ENCODE peak calls at places on chromosome 15, in seven cellular contexts. One of them, this sample, is unnamed. For H3K4me1, the result is how much of the 10 kb centered on the place peaks cover.

GRCh38 chr15:38565287-38565670 is 665 bp upstream of the RASGRP1 start:
- DNase-seq in transverse colon: no peak
- DNase-seq in breast epithelium: no peak
- DNase-seq in body of pancreas: no peak
- DNase-seq in OCI-LY7: no peak
- DNase-seq in left ventricle myocardium inferior: no peak
- DNase-seq in GM12878: no peak
- DNase-seq in this sample: no peak

GRCh38 chr15:67108122-67108871 is 42.9 kb downstream of the SMAD3 start:
- DNase-seq in transverse colon: no peak
- DNase-seq in breast epithelium: no peak
- DNase-seq in body of pancreas: no peak
- DNase-seq in OCI-LY7: no peak
- DNase-seq in left ventricle myocardium inferior: no peak
- DNase-seq in GM12878: no peak
- DNase-seq in this sample: no peak

GRCh38 chr15:69730281-69731235 is 277.9 kb downstream of the RPLP1 start:
- DNase-seq in transverse colon: no peak
- DNase-seq in breast epithelium: no peak
- DNase-seq in body of pancreas: no peak
- DNase-seq in OCI-LY7: no peak
- DNase-seq in left ventricle myocardium inferior: no peak
- DNase-seq in GM12878: no peak
- DNase-seq in this sample: no peak

GRCh38 chr15:74432968-74433591 is 678 bp downstream of the SEMA7A start:
- DNase-seq in transverse colon: no peak
- DNase-seq in breast epithelium: no peak
- DNase-seq in body of pancreas: no peak
- DNase-seq in OCI-LY7: no peak
- DNase-seq in left ventricle myocardium inferior: no peak
- DNase-seq in GM12878: no peak
- DNase-seq in this sample: no peak

GRCh38 chr15:68797589-68798377 is 22.9 kb downstream of the ANP32A start:
- DNase-seq in transverse colon: no peak
- DNase-seq in breast epithelium: no peak
- DNase-seq in body of pancreas: no peak
- DNase-seq in OCI-LY7: no peak
- DNase-seq in left ventricle myocardium inferior: peak
- DNase-seq in GM12878: no peak
- DNase-seq in this sample: no peak

GRCh38 chr15:87816811-87817210 is 439.7 kb downstream of the NTRK3 start:
- DNase-seq in transverse colon: no peak
- DNase-seq in breast epithelium: no peak
- DNase-seq in body of pancreas: no peak
- DNase-seq in OCI-LY7: no peak
- DNase-seq in left ventricle myocardium inferior: no peak
- DNase-seq in GM12878: no peak
- DNase-seq in this sample: no peak

GRCh38 chr15:89142423-89142822 is 54.2 kb downstream of the ABHD2 start:
- DNase-seq in transverse colon: no peak
- DNase-seq in breast epithelium: no peak
- DNase-seq in body of pancreas: no peak
- DNase-seq in OCI-LY7: no peak
- DNase-seq in left ventricle myocardium inferior: no peak
- DNase-seq in GM12878: no peak
- DNase-seq in this sample: no peak

GRCh38 chr15:77097317-77097721 is 26.4 kb upstream of the TSPAN3 start:
- DNase-seq in transverse colon: no peak
- DNase-seq in breast epithelium: no peak
- DNase-seq in body of pancreas: no peak
- DNase-seq in OCI-LY7: no peak
- DNase-seq in left ventricle myocardium inferior: no peak
- DNase-seq in GM12878: no peak
- DNase-seq in this sample: no peak

GRCh38 chr15:80695099-80695910 is at the start of gene ABHD17C:
- DNase-seq in transverse colon: peak
- DNase-seq in breast epithelium: peak
- DNase-seq in body of pancreas: peak
- DNase-seq in OCI-LY7: peak
- DNase-seq in left ventricle myocardium inferior: peak
- DNase-seq in GM12878: no peak
- DNase-seq in this sample: peak

GRCh38 chr15:79349526-79349925 is 38.6 kb downstream of the TMED3 start:
- DNase-seq in transverse colon: no peak
- DNase-seq in breast epithelium: no peak
- DNase-seq in body of pancreas: no peak
- DNase-seq in OCI-LY7: no peak
- DNase-seq in left ventricle myocardium inferior: no peak
- DNase-seq in GM12878: no peak
- DNase-seq in this sample: no peak

GRCh38 chr15:48424076-48424475 is 92.8 kb downstream of the DUT start:
- DNase-seq in transverse colon: no peak
- DNase-seq in breast epithelium: no peak
- DNase-seq in body of pancreas: no peak
- DNase-seq in OCI-LY7: no peak
- DNase-seq in left ventricle myocardium inferior: no peak
- DNase-seq in GM12878: no peak
- DNase-seq in this sample: no peak
- H3K27ac ChIP-seq in transverse colon: no peak
- H3K27ac ChIP-seq in breast epithelium: no peak
- H3K27ac ChIP-seq in body of pancreas: no peak
- H3K27ac ChIP-seq in OCI-LY7: no peak
- H3K27ac ChIP-seq in left ventricle myocardium inferior: no peak
- H3K27ac ChIP-seq in GM12878: no peak
- H3K27ac ChIP-seq in this sample: no peak

GRCh38 chr15:97027772-97028171 is 697.3 kb downstream of the NR2F2 start:
- DNase-seq in transverse colon: no peak
- DNase-seq in breast epithelium: no peak
- DNase-seq in body of pancreas: no peak
- DNase-seq in OCI-LY7: no peak
- DNase-seq in left ventricle myocardium inferior: no peak
- DNase-seq in GM12878: no peak
- DNase-seq in this sample: no peak
- H3K4me1 ChIP-seq in transverse colon: under half
- H3K4me1 ChIP-seq in breast epithelium: under half
- H3K4me1 ChIP-seq in body of pancreas: under half
- H3K4me1 ChIP-seq in OCI-LY7: under half
- H3K4me1 ChIP-seq in left ventricle myocardium inferior: under half
- H3K4me1 ChIP-seq in GM12878: under half
- H3K4me1 ChIP-seq in this sample: under half

GRCh38 chr15:45454825-45455224 is 67.7 kb downstream of the SLC30A4 start:
- DNase-seq in transverse colon: peak
- DNase-seq in breast epithelium: peak
- DNase-seq in body of pancreas: peak
- DNase-seq in OCI-LY7: peak
- DNase-seq in left ventricle myocardium inferior: peak
- DNase-seq in GM12878: peak
- DNase-seq in this sample: peak

GRCh38 chr15:45456212-45457106 is 66.1 kb downstream of the SLC30A4 start:
- DNase-seq in transverse colon: peak
- DNase-seq in breast epithelium: peak
- DNase-seq in body of pancreas: peak
- DNase-seq in OCI-LY7: no peak
- DNase-seq in left ventricle myocardium inferior: no peak
- DNase-seq in GM12878: peak
- DNase-seq in this sample: peak

GRCh38 chr15:45457215-45457614 is 65.3 kb downstream of the SLC30A4 start:
- DNase-seq in transverse colon: no peak
- DNase-seq in breast epithelium: no peak
- DNase-seq in body of pancreas: peak
- DNase-seq in OCI-LY7: no peak
- DNase-seq in left ventricle myocardium inferior: no peak
- DNase-seq in GM12878: no peak
- DNase-seq in this sample: no peak

GRCh38 chr15:45457641-45458539 is 64.7 kb downstream of the SLC30A4 start:
- DNase-seq in transverse colon: peak
- DNase-seq in breast epithelium: peak
- DNase-seq in body of pancreas: peak
- DNase-seq in OCI-LY7: peak
- DNase-seq in left ventricle myocardium inferior: no peak
- DNase-seq in GM12878: peak
- DNase-seq in this sample: peak

DNA sequence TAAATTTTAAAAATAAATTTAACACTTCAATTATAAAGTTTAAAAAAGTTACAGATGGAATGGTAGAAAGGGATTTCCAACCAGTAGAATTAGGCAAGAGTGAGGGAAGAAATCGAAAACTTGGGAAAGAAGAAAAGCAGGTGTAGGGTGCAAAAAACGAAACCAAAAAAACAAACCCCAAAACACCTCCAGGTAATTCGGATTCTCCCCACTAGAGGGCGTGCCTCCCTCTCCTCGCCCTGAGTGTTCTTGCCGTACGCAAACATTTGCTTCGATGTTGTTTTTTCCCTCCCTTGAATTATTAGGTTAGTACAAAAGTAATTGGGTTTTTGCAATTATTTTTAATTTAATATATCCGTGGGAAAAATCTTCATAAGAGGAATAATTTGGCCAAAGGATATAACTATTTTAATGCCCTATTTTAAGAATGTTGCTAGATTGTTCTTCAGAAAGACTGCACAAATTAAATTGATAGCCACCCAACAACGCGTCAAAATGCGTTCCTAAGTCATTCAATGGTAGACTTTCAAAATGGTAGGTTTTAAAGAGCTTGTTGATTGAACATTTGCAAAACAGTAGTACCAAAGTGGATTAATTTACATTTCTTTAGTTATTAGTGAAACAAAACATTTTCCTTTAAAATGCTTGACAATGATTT is 63.7 kb downstream of the SLC30A4 start:
- DNase-seq in transverse colon: peak
- DNase-seq in breast epithelium: peak
- DNase-seq in body of pancreas: peak
- DNase-seq in OCI-LY7: peak
- DNase-seq in left ventricle myocardium inferior: peak
- DNase-seq in GM12878: peak
- DNase-seq in this sample: peak
- H3K4me3 ChIP-seq in transverse colon: peak
- H3K4me3 ChIP-seq in breast epithelium: peak
- H3K4me3 ChIP-seq in body of pancreas: peak
- H3K4me3 ChIP-seq in OCI-LY7: peak
- H3K4me3 ChIP-seq in left ventricle myocardium inferior: peak
- H3K4me3 ChIP-seq in GM12878: no peak
- H3K4me3 ChIP-seq in this sample: no peak

GRCh38 chr15:29401644-29402043 is 132.0 kb upstream of the NSMCE3 start:
- DNase-seq in transverse colon: no peak
- DNase-seq in breast epithelium: no peak
- DNase-seq in body of pancreas: no peak
- DNase-seq in OCI-LY7: no peak
- DNase-seq in left ventricle myocardium inferior: no peak
- DNase-seq in GM12878: no peak
- DNase-seq in this sample: no peak
- H3K27ac ChIP-seq in transverse colon: no peak
- H3K27ac ChIP-seq in breast epithelium: no peak
- H3K27ac ChIP-seq in body of pancreas: no peak
- H3K27ac ChIP-seq in OCI-LY7: no peak
- H3K27ac ChIP-seq in left ventricle myocardium inferior: no peak
- H3K27ac ChIP-seq in GM12878: no peak
- H3K27ac ChIP-seq in this sample: no peak

GRCh38 chr15:101203607-101204006 is 48.2 kb downstream of the CHSY1 start:
- DNase-seq in transverse colon: no peak
- DNase-seq in breast epithelium: no peak
- DNase-seq in body of pancreas: no peak
- DNase-seq in OCI-LY7: no peak
- DNase-seq in left ventricle myocardium inferior: no peak
- DNase-seq in GM12878: no peak
- DNase-seq in this sample: no peak
- H3K4me1 ChIP-seq in transverse colon: half or more
- H3K4me1 ChIP-seq in breast epithelium: under half
- H3K4me1 ChIP-seq in body of pancreas: under half
- H3K4me1 ChIP-seq in OCI-LY7: under half
- H3K4me1 ChIP-seq in left ventricle myocardium inferior: half or more
- H3K4me1 ChIP-seq in GM12878: under half
- H3K4me1 ChIP-seq in this sample: under half

GRCh38 chr15:43516185-43516584 is 1.2 kb upstream of the MAP1A start:
- DNase-seq in transverse colon: no peak
- DNase-seq in breast epithelium: no peak
- DNase-seq in body of pancreas: no peak
- DNase-seq in OCI-LY7: no peak
- DNase-seq in left ventricle myocardium inferior: peak
- DNase-seq in GM12878: no peak
- DNase-seq in this sample: no peak

GRCh38 chr15:43517354-43518072 is at the start of gene MAP1A:
- DNase-seq in transverse colon: peak
- DNase-seq in breast epithelium: no peak
- DNase-seq in body of pancreas: peak
- DNase-seq in OCI-LY7: peak
- DNase-seq in left ventricle myocardium inferior: peak
- DNase-seq in GM12878: no peak
- DNase-seq in this sample: no peak

GRCh38 chr15:43518073-43518761 is 809 bp downstream of the MAP1A start:
- DNase-seq in transverse colon: no peak
- DNase-seq in breast epithelium: no peak
- DNase-seq in body of pancreas: peak
- DNase-seq in OCI-LY7: peak
- DNase-seq in left ventricle myocardium inferior: no peak
- DNase-seq in GM12878: no peak
- DNase-seq in this sample: no peak

GRCh38 chr15:43515731-43516130 is 1.7 kb upstream of the MAP1A start:
- DNase-seq in transverse colon: no peak
- DNase-seq in breast epithelium: no peak
- DNase-seq in body of pancreas: no peak
- DNase-seq in OCI-LY7: no peak
- DNase-seq in left ventricle myocardium inferior: no peak
- DNase-seq in GM12878: no peak
- DNase-seq in this sample: no peak

DNA sequence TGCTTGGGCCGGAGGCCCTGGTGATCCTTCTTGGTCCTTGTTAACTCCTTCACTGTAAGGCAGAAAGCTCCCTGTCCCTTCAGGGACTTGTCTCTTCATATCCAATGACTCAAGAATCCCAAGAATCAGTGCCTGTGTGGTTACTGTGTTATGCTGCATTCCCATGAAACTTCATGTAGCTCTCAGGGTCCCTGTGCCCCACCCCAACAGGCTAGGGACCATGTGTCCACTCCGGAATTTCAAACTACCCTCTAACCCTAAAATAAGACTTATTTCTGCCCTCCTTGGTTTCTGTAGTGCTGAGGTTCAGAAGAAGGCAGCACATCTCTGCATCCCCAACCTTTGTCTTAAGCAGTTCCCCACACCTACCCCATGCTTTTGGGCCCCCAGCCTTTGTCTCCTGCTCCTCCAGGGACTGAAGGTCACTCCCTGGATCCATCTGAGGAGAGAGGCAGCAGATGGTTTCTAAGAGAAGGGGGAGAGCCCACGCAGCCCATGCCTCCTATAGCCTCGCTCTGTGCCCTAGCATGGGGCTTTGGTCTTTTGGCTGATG is 531 bp upstream of the MAP1A start:
- DNase-seq in transverse colon: no peak
- DNase-seq in breast epithelium: no peak
- DNase-seq in body of pancreas: no peak
- DNase-seq in OCI-LY7: no peak
- DNase-seq in left ventricle myocardium inferior: no peak
- DNase-seq in GM12878: no peak
- DNase-seq in this sample: no peak
- H3K4me3 ChIP-seq in transverse colon: peak
- H3K4me3 ChIP-seq in breast epithelium: peak
- H3K4me3 ChIP-seq in body of pancreas: no peak
- H3K4me3 ChIP-seq in OCI-LY7: peak
- H3K4me3 ChIP-seq in left ventricle myocardium inferior: peak
- H3K4me3 ChIP-seq in GM12878: no peak
- H3K4me3 ChIP-seq in this sample: no peak